ENCODE peak calls at places on chromosome 17, in nine cellular contexts. D is heart left ventricle, T is HepG2, R is stomach, L is ovary, G is adrenal gland, C is body of pancreas, P is A549, M is tibial nerve. X is an unnamed sample. For H3K4me1, the result is how much of the 10 kb centered on the place peaks cover.

GRCh38 chr17:69084911-69085310 is 24.2 kb upstream of the ABCA9 start:
- DNase-seq in D (no peak), T (peak), R (no peak), L (no peak), G (no peak), C (peak), P (peak), M (no peak), X (no peak)

GRCh38 chr17:39081851-39082250 is 69.6 kb downstream of the PLXDC1 start:
- DNase-seq in D (no peak), T (no peak), R (no peak), L (no peak), G (no peak), C (no peak), P (no peak), M (no peak), X (no peak)

GRCh38 chr17:32341141-32341856 is 674 bp downstream of the C17orf75 start:
- DNase-seq in D (no peak), T (peak), R (no peak), L (no peak), G (peak), C (no peak), P (peak), M (no peak), X (no peak)

GRCh38 chr17:82444941-82445521 is 5.5 kb downstream of the CYBC1 start:
- DNase-seq in D (no peak), T (no peak), R (peak), L (no peak), G (peak), C (peak), P (no peak), M (no peak), X (no peak)

GRCh38 chr17:44353656-44354331 is 8.7 kb downstream of the GRN start:
- DNase-seq in D (no peak), T (no peak), R (peak), L (peak), G (no peak), C (peak), P (no peak), M (no peak), X (no peak)

GRCh38 chr17:65598711-65599110 is 37.3 kb upstream of the AXIN2 start:
- DNase-seq in D (no peak), T (no peak), R (no peak), L (no peak), G (no peak), C (no peak), P (no peak), M (no peak), X (no peak)

GRCh38 chr17:37483311-37484039 is 6.2 kb upstream of the DUSP14 start:
- DNase-seq in D (peak), T (no peak), R (no peak), L (peak), G (no peak), C (no peak), P (peak), M (no peak), X (peak)

GRCh38 chr17:3917391-3917931 is 1.2 kb upstream of the P2RX1 start:
- DNase-seq in D (peak), T (no peak), R (peak), L (peak), G (peak), C (no peak), P (no peak), M (no peak), X (no peak)

GRCh38 chr17:68507581-68507980 is 4.6 kb upstream of the PRKAR1A start:
- DNase-seq in D (no peak), T (no peak), R (no peak), L (no peak), G (no peak), C (no peak), P (no peak), M (no peak), X (no peak)

GRCh38 chr17:82793974-82794620 is 42.2 kb downstream of the TBCD start:
- DNase-seq in D (peak), T (no peak), R (no peak), L (no peak), G (no peak), C (no peak), P (no peak), M (no peak), X (no peak)

GRCh38 chr17:34997355-34997862 is 17.1 kb downstream of the LIG3 start:
- DNase-seq in D (peak), T (no peak), R (peak), L (peak), G (peak), C (peak), P (no peak), M (no peak), X (no peak)

GRCh38 chr17:78330570-78331224 is 29.2 kb downstream of the SOCS3 start:
- DNase-seq in D (no peak), T (no peak), R (no peak), L (no peak), G (no peak), C (no peak), P (peak), M (no peak), X (peak)

GRCh38 chr17:78818152-78818846 is 22.3 kb downstream of the USP36 start:
- DNase-seq in D (no peak), T (no peak), R (no peak), L (no peak), G (no peak), C (no peak), P (no peak), M (no peak), X (no peak)

GRCh38 chr17:33371377-33371776 is 78.3 kb upstream of the ASIC2 start:
- DNase-seq in D (no peak), T (no peak), R (no peak), L (no peak), G (no peak), C (no peak), P (no peak), M (no peak), X (no peak)

GRCh38 chr17:68627956-68628355 is 26.8 kb upstream of the FAM20A start:
- DNase-seq in D (peak), T (no peak), R (peak), L (no peak), G (no peak), C (no peak), P (no peak), M (no peak), X (no peak)

GRCh38 chr17:8468988-8469387 is 33.3 kb downstream of the NDEL1 start:
- DNase-seq in D (no peak), T (no peak), R (no peak), L (no peak), G (no peak), C (no peak), P (no peak), M (no peak), X (no peak)

GRCh38 chr17:37450090-37450489 is 39.6 kb upstream of the DUSP14 start:
- DNase-seq in D (no peak), T (no peak), R (no peak), L (no peak), G (no peak), C (no peak), P (no peak), M (no peak), X (no peak)

GRCh38 chr17:49343273-49343672 is 18.8 kb downstream of the ZNF652 start:
- DNase-seq in D (no peak), T (no peak), R (no peak), L (no peak), G (no peak), C (no peak), P (no peak), M (no peak), X (no peak)

GRCh38 chr17:78263063-78263735 is 31.8 kb downstream of the TMEM235 start:
- DNase-seq in D (peak), T (peak), R (peak), L (no peak), G (peak), C (no peak), P (no peak), M (no peak), X (peak)

GRCh38 chr17:76442341-76443338 is 10.3 kb downstream of the UBE2O start:
- DNase-seq in D (no peak), T (no peak), R (no peak), L (no peak), G (no peak), C (no peak), P (no peak), M (no peak), X (no peak)

GRCh38 chr17:81491761-81492160 is 20.8 kb downstream of the ACTG1 start:
- DNase-seq in D (no peak), T (no peak), R (no peak), L (no peak), G (no peak), C (no peak), P (no peak), M (no peak), X (no peak)

GRCh38 chr17:50645748-50646682 is 11.3 kb downstream of the ABCC3 start:
- DNase-seq in D (no peak), T (no peak), R (no peak), L (no peak), G (no peak), C (no peak), P (no peak), M (no peak), X (no peak)

GRCh38 chr17:55266958-55267688 is 2.4 kb downstream of the HLF start:
- DNase-seq in D (no peak), T (no peak), R (no peak), L (no peak), G (no peak), C (no peak), P (no peak), M (no peak), X (no peak)

GRCh38 chr17:72462814-72463213 is 342.0 kb downstream of the SOX9 start:
- DNase-seq in D (no peak), T (no peak), R (no peak), L (no peak), G (no peak), C (no peak), P (peak), M (no peak), X (no peak)

GRCh38 chr17:74639704-74640142 is 16.2 kb upstream of the CD300E start:
- DNase-seq in D (peak), T (no peak), R (no peak), L (no peak), G (no peak), C (no peak), P (no peak), M (no peak), X (no peak)

GRCh38 chr17:2904135-2904534 is 107.9 kb downstream of the RAP1GAP2 start:
- DNase-seq in D (peak), T (no peak), R (peak), L (no peak), G (no peak), C (peak), P (no peak), M (no peak), X (no peak)

GRCh38 chr17:55402374-55402773 is 19.3 kb downstream of the MMD start:
- DNase-seq in D (no peak), T (no peak), R (no peak), L (no peak), G (no peak), C (no peak), P (no peak), M (no peak), X (no peak)

GRCh38 chr17:52027620-52028019 is 130.9 kb downstream of the CA10 start:
- DNase-seq in D (no peak), T (no peak), R (no peak), L (no peak), G (no peak), C (no peak), P (peak), M (no peak), X (no peak)

GRCh38 chr17:10046786-10047609 is 141.9 kb upstream of the RCVRN start:
- DNase-seq in D (no peak), T (no peak), R (no peak), L (no peak), G (no peak), C (no peak), P (no peak), M (no peak), X (no peak)

GRCh38 chr17:19996502-19996901 is 12.7 kb upstream of the SPECC1 start:
- DNase-seq in D (no peak), T (no peak), R (no peak), L (no peak), G (no peak), C (no peak), P (no peak), M (no peak), X (no peak)

GRCh38 chr17:47956818-47957590 is 679 bp downstream of the PRR15L start:
- DNase-seq in D (no peak), T (peak), R (no peak), L (no peak), G (no peak), C (peak), P (no peak), M (no peak), X (no peak)

GRCh38 chr17:47953945-47954344 is 3.7 kb downstream of the PRR15L start:
- DNase-seq in D (no peak), T (no peak), R (no peak), L (no peak), G (no peak), C (no peak), P (no peak), M (no peak), X (no peak)

GRCh38 chr17:47957591-47958490 is at the start of gene PRR15L:
- DNase-seq in D (no peak), T (no peak), R (peak), L (no peak), G (no peak), C (peak), P (no peak), M (no peak), X (no peak)

GRCh38 chr17:47952181-47953021 is 5.3 kb downstream of the PRR15L start:
- DNase-seq in D (no peak), T (peak), R (peak), L (no peak), G (no peak), C (peak), P (no peak), M (no peak), X (no peak)

GRCh38 chr17:47955497-47956461 is 1.9 kb downstream of the PRR15L start:
- DNase-seq in D (no peak), T (no peak), R (peak), L (no peak), G (no peak), C (peak), P (no peak), M (no peak), X (no peak)
- TF ChIP-seq POLR2A in D (no peak), T (no peak), R (no peak), L (no peak), G (no peak), C (peak), P (no peak), M (no peak), X (no peak)

GRCh38 chr17:21288581-21289017 is 4.1 kb downstream of the MAP2K3 start:
- DNase-seq in D (no peak), T (no peak), R (no peak), L (no peak), G (no peak), C (no peak), P (no peak), M (no peak), X (no peak)

GRCh38 chr17:21289175-21289901 is 4.8 kb downstream of the MAP2K3 start:
- DNase-seq in D (no peak), T (no peak), R (no peak), L (peak), G (no peak), C (no peak), P (no peak), M (no peak), X (no peak)

GRCh38 chr17:21286066-21286770 is 1.7 kb downstream of the MAP2K3 start:
- DNase-seq in D (peak), T (peak), R (peak), L (peak), G (peak), C (peak), P (peak), M (peak), X (peak)

GRCh38 chr17:21286771-21287702 is 2.5 kb downstream of the MAP2K3 start:
- DNase-seq in D (no peak), T (peak), R (peak), L (peak), G (peak), C (peak), P (peak), M (no peak), X (no peak)

DNA sequence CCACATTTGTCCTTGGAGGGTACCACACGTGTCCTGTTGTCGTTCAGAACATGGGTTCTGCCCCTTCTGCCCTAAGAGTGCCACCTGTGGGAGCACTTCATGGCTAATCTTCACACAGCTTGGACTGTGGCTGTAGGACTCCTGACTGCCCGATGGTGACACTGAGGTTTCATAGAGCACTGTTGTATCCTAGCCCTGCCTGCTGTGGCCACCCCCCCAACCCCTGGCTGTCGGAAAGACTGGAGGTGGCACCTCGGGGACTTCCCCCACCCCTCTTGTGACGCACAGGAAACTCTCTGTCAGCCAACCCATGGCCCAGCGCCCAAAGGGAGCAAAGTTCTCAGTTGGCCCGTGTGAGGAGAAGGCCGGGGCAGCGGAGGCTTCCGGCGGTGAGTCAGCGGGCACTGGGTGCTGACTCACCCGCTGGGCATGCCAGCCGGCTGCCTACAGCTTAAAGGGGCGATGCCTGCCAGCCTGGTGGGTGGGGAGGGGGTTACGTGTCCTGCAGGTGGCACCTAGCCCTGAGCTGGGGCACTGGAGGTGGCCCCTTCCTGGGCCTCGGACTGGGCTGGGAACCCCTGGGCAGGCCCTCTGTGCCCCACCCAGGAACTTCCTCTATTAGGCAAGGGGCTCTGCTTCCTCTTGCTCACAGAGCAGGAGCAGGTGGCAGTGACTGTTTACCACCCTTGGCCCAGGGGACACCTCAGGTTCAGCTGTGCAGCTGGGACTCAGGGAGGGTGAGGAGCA is 3.4 kb downstream of the MAP2K3 start:
- DNase-seq in D (peak), T (peak), R (peak), L (peak), G (peak), C (peak), P (peak), M (peak), X (peak)
- H3K4me1 ChIP-seq in D (half or more), T (under half), R (half or more), L (under half), G (half or more), C (half or more), P (under half), M (half or more), X (half or more)

DNA sequence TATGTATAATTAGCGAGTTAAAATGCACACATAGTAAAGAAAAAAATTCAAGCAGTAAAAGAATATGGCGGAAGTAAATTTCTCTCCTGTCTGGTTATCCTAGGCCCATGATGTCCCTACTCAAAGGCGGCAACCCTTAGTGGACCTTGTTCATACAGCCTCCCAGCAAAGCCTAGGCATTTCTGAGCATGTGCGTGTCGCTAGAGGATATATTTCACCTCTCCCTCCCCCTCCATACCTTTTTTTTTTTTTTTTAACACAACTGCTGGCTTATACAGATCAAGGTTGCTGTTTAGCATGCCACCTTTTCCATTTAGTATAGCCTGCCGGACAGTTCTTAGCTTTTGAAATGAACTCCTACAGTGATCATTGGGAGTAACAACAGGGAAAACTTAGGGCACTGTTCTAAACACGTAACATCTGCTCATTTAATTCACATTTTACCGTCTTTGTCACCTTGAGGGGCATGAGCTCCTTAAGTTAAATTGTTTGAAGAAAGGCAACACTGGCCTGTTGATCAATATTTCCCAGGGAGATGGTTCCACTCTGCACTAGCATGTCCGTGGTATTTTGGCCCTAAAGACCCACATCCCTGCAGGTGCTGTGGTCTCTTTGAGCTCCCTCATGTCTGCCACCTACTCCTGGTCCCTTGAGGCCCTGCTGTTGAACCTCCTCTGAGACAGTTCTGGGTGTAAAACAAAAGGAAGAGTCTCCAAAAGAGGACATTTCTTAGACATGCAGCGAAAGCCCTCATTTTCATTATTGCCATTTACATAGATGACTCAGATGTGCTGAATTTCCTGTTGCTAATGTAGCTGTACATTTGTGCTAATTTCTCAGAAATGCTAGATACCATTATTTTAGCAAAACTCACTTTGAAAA is 4.1 kb upstream of the TNFRSF13B start:
- DNase-seq in D (no peak), T (no peak), R (no peak), L (no peak), G (no peak), C (no peak), P (no peak), M (no peak), X (no peak)
- H3K4me3 ChIP-seq in D (no peak), T (no peak), R (no peak), L (no peak), G (no peak), C (no peak), P (no peak), M (no peak), X (no peak)

GRCh38 chr17:1650731-1651558 is 1.3 kb upstream of the RILP start:
- DNase-seq in D (no peak), T (no peak), R (no peak), L (no peak), G (no peak), C (no peak), P (no peak), M (no peak), X (no peak)
- TF ChIP-seq POLR2A in D (no peak), T (no peak), R (no peak), L (no peak), G (no peak), C (no peak), P (no peak), M (no peak), X (no peak)

X was measured in gastrocnemius medialis.